ENCODE peak calls at places on chromosomes 13 and 19, in nine cellular contexts. I is EL; P is GM10248; E is brain microvascular endothelial cell; Z is tibial nerve; L is cardiac fibroblast; J is activated gamma-delta T cell treated with anti-CD3 and anti-CD28 coated beads, Interleukin-2, amount 50 U/mL, for 16 hours; H is HT-29; M is neuronal stem cell. A is an unnamed sample.

GRCh38 chr19:23075031-23075733 is 41.6 kb upstream of the ZNF730 start:
- DNase-seq in L (peak), J (no peak), P (peak), Z (no peak), M (peak), I (peak), E (peak), H (no peak), A (peak)

GRCh38 chr13:32063622-32064233 is 32.2 kb downstream of the FRY start:
- DNase-seq in E (no peak), M (no peak), P (no peak), H (no peak), J (no peak), L (no peak), I (no peak), Z (no peak), A (no peak)

GRCh38 chr19:33426621-33427475 is 53.3 kb downstream of the CEBPG start:
- DNase-seq in L (no peak), M (no peak), I (no peak), P (no peak), J (no peak), E (no peak), H (no peak), Z (no peak), A (peak)

GRCh38 chr13:47038196-47038595 is 141.3 kb upstream of the HTR2A start:
- DNase-seq in H (no peak), E (no peak), I (peak), P (no peak), Z (no peak), J (no peak), M (no peak), L (no peak), A (no peak)

GRCh38 chr13:30796833-30797601 is 61.7 kb downstream of the ALOX5AP start:
- DNase-seq in J (no peak), L (peak), E (peak), Z (no peak), P (peak), M (no peak), H (no peak), I (no peak), A (peak)

GRCh38 chr19:14487370-14488125 is 8.4 kb downstream of the GIPC1 start:
- DNase-seq in P (no peak), M (no peak), I (peak), H (no peak), E (no peak), J (no peak), L (no peak), Z (no peak), A (no peak)

GRCh38 chr13:111241006-111241755 is 79.3 kb upstream of the TEX29 start:
- DNase-seq in M (no peak), L (no peak), I (no peak), H (no peak), J (no peak), E (no peak), P (no peak), Z (no peak), A (peak)

GRCh38 chr13:112844879-112845278 is 124.1 kb upstream of the MCF2L start:
- DNase-seq in L (no peak), H (no peak), M (no peak), Z (no peak), P (no peak), J (no peak), E (no peak), I (no peak), A (no peak)

GRCh38 chr13:67614013-67614412 is 383.9 kb upstream of the PCDH9 start:
- DNase-seq in Z (no peak), H (no peak), L (no peak), I (no peak), J (no peak), P (no peak), E (no peak), M (no peak), A (no peak)

GRCh38 chr13:59744747-59745394 is 418.9 kb downstream of the DIAPH3 start:
- DNase-seq in H (no peak), P (no peak), E (no peak), Z (no peak), I (no peak), M (no peak), L (peak), J (no peak), A (no peak)